ENCODE peak calls at places on chromosomes 1 and 21, in nine cellular contexts. E is tibial artery; F is fibroblast of the aortic adventitia; A is CD8-positive, alpha-beta T cell; T is stomach; O is GM06990; K is HepG2; C is dorsolateral prefrontal cortex; Y is hepatocyte. N is an unnamed sample.

GRCh38 chr1:45016090-45016697 is 4.1 kb downstream of the UROD start:
- DNase-seq in E (no peak), F (no peak), A (no peak), T (no peak), O (no peak), K (no peak), C (no peak), Y (no peak), N (no peak)

GRCh38 chr1:34759472-34760357 is at the start of gene GJB4:
- DNase-seq in E (no peak), F (no peak), A (no peak), T (no peak), O (no peak), K (no peak), C (no peak), Y (peak), N (no peak)

GRCh38 chr1:181173761-181174371 is 85.4 kb downstream of the IER5 start:
- DNase-seq in E (no peak), F (no peak), A (no peak), T (no peak), O (no peak), K (no peak), C (no peak), Y (no peak), N (no peak)

GRCh38 chr1:168261390-168261789 is 19.3 kb upstream of the TBX19 start:
- DNase-seq in E (no peak), F (peak), A (no peak), T (no peak), O (no peak), K (no peak), C (no peak), Y (no peak), N (no peak)

GRCh38 chr1:166133276-166133841 is 33.4 kb downstream of the FAM78B start:
- DNase-seq in E (no peak), F (peak), A (no peak), T (no peak), O (no peak), K (no peak), C (no peak), Y (no peak), N (no peak)

GRCh38 chr1:218496561-218496960 is 151.4 kb downstream of the TGFB2 start:
- DNase-seq in E (no peak), F (peak), A (no peak), T (no peak), O (no peak), K (peak), C (no peak), Y (peak), N (no peak)

GRCh38 chr1:205748398-205749093 is 1.4 kb downstream of the NUCKS1 start:
- DNase-seq in E (no peak), F (peak), A (no peak), T (no peak), O (no peak), K (peak), C (no peak), Y (peak), N (no peak)

GRCh38 chr1:62286778-62287224 is 32.4 kb downstream of the KANK4 start:
- DNase-seq in E (no peak), F (no peak), A (no peak), T (no peak), O (no peak), K (peak), C (no peak), Y (no peak), N (no peak)

GRCh38 chr1:187078321-187078720 is 249.6 kb downstream of the PLA2G4A start:
- DNase-seq in E (no peak), F (no peak), A (no peak), T (no peak), O (no peak), K (no peak), C (no peak), Y (no peak), N (no peak)

GRCh38 chr1:21368514-21369289 is 71.2 kb upstream of the NBPF3 start:
- DNase-seq in E (peak), F (peak), A (peak), T (peak), O (peak), K (peak), C (peak), Y (peak), N (peak)

GRCh38 chr1:172605641-172606040 is 53.3 kb upstream of the FASLG start:
- DNase-seq in E (no peak), F (no peak), A (no peak), T (no peak), O (no peak), K (no peak), C (no peak), Y (no peak), N (no peak)

GRCh38 chr1:116311756-116312691 is 61.0 kb upstream of the ATP1A1 start:
- DNase-seq in E (no peak), F (no peak), A (no peak), T (peak), O (no peak), K (peak), C (peak), Y (peak), N (peak)

GRCh38 chr1:225454067-225454618 is 26.3 kb upstream of the LBR start:
- DNase-seq in E (peak), F (no peak), A (no peak), T (peak), O (no peak), K (peak), C (no peak), Y (no peak), N (no peak)

GRCh38 chr1:160423966-160424365 is 23.6 kb downstream of the VANGL2 start:
- DNase-seq in E (no peak), F (no peak), A (no peak), T (no peak), O (no peak), K (no peak), C (no peak), Y (no peak), N (no peak)

GRCh38 chr1:210125143-210125542 is 107.5 kb upstream of the SERTAD4 start:
- DNase-seq in E (no peak), F (no peak), A (no peak), T (no peak), O (no peak), K (no peak), C (no peak), Y (no peak), N (no peak)

GRCh38 chr1:206419783-206420182 is 50.5 kb upstream of the IKBKE start:
- DNase-seq in E (no peak), F (peak), A (no peak), T (no peak), O (no peak), K (no peak), C (no peak), Y (no peak), N (no peak)

DNA sequence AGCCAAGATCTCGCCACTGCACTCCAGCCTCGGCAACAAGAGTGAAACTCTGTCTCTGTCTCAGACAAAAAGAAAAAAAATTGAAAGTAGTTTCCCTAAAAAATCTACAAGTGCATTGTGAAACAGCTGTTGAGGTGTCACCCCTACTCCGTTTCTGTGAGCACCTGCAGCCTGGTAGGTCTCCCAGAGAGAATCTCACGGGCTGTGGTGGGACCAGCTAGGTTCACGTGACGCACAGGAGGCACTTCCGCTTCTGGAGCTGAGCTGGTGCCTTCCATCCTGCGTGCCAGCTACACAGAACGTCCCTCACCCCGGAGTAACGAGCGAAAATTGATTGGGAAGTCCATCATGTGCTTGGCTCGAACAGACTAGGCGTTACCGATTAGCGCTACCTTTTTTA is 66.8 kb downstream of the COL24A1 start:
- DNase-seq in E (no peak), F (no peak), A (no peak), T (no peak), O (no peak), K (no peak), C (no peak), Y (no peak), N (no peak)
- H3K4me3 ChIP-seq in E (no peak), F (no peak), A (no peak), T (no peak), O (no peak), K (peak), C (no peak), Y (no peak), N (no peak)

GRCh38 chr1:59638172-59638800 is 176.5 kb upstream of the HOOK1 start:
- DNase-seq in E (no peak), F (peak), A (no peak), T (no peak), O (no peak), K (peak), C (no peak), Y (peak), N (no peak)
- TF ChIP-seq CTCF in E (no peak), F (peak), A (no peak), T (no peak), O (no peak), K (no peak), C (no peak), Y (no peak), N (no peak)

GRCh38 chr1:8022395-8023286 is 3.5 kb downstream of the ERRFI1 start:
- DNase-seq in E (no peak), F (no peak), A (no peak), T (no peak), O (no peak), K (no peak), C (no peak), Y (no peak), N (no peak)
- H3K4me3 ChIP-seq in E (peak), F (peak), A (no peak), T (peak), O (no peak), K (peak), C (no peak), Y (peak), N (no peak)

GRCh38 chr21:44527156-44527982 is 12.6 kb downstream of the KRTAP10-1 start:
- DNase-seq in E (peak), F (no peak), A (no peak), T (no peak), O (no peak), K (no peak), C (no peak), Y (no peak), N (no peak)
- TF ChIP-seq CTCF in E (no peak), F (no peak), A (no peak), T (no peak), O (no peak), K (no peak), C (no peak), Y (no peak), N (no peak)

GRCh38 chr21:33686386-33686785 is 44.1 kb downstream of the ITSN1 start:
- DNase-seq in E (no peak), F (no peak), A (no peak), T (no peak), O (no peak), K (no peak), C (no peak), Y (no peak), N (no peak)
- H3K4me3 ChIP-seq in E (no peak), F (no peak), A (no peak), T (no peak), O (no peak), K (no peak), C (no peak), Y (no peak), N (no peak)

GRCh38 chr1:164991763-164992162 is 364.8 kb downstream of the LMX1A start:
- DNase-seq in E (no peak), F (no peak), A (no peak), T (no peak), O (no peak), K (no peak), C (no peak), Y (no peak), N (no peak)
- TF ChIP-seq CTCF in E (no peak), F (no peak), A (no peak), T (no peak), O (no peak), K (no peak), C (no peak), Y (no peak), N (no peak)

DNA sequence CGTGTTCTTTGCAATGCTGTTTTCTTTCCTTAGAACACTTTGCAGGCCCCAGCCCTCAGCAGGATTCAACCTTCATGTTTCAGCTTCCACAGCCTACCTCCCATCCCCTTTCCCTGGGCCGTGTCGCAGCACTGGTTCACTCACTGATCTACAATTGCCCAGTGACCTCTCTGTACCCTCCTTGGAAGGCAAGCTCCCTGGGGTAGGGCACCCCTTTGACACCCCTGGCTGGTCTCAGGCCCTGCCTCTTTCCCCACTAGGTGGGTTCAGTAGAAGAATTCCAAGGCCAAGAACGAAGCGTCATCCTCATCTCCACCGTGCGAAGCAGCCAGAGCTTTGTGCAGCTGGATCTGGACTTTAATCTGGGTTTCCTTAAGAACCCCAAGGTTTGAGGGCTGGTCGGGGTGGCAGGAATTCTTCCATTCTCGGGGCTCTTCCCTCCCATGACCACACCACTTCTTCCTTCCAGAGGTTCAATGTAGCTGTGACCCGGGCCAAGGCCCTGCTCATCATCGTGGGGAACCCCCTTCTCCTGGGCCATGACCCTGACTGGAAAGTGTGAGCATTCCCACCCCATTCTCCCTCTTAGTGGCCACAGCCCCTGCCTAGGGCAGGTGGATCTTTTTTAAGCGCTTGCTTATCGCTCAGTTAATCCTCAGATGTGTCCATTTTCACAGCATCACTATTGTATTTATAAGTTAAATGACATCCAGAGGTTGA is 7.3 kb downstream of the RHOC start:
- DNase-seq in E (peak), F (no peak), A (no peak), T (peak), O (no peak), K (no peak), C (no peak), Y (no peak), N (no peak)
- H3K4me3 ChIP-seq in E (no peak), F (no peak), A (no peak), T (no peak), O (no peak), K (peak), C (no peak), Y (no peak), N (no peak)

N was measured in lung.